ENCODE peak calls at places on chromosomes 5 and 9, in eight cellular contexts. One of them, this sample, is unnamed.

GRCh38 chr5:76766746-76767145 is 50.8 kb downstream of the F2R start:
- DNase-seq in AG09319: no peak
- DNase-seq in stromal cell of bone marrow: peak
- DNase-seq in NCI-H524: no peak
- DNase-seq in stimulated activated CD8-positive, alpha-beta memory T cell treated with anti-CD3 and anti-CD28 coated beads, Interleukin-12 subunit alpha, Interleukin-12 subunit beta, amount 100 ng/mL, for 4 hours: no peak
- DNase-seq in cardiac septum: no peak
- DNase-seq in AG20443: no peak
- DNase-seq in amygdala: no peak
- DNase-seq in this sample: no peak

GRCh38 chr5:31502506-31502905 is 29.4 kb downstream of the DROSHA start:
- DNase-seq in AG09319: no peak
- DNase-seq in stromal cell of bone marrow: no peak
- DNase-seq in NCI-H524: no peak
- DNase-seq in stimulated activated CD8-positive, alpha-beta memory T cell treated with anti-CD3 and anti-CD28 coated beads, Interleukin-12 subunit alpha, Interleukin-12 subunit beta, amount 100 ng/mL, for 4 hours: no peak
- DNase-seq in cardiac septum: no peak
- DNase-seq in AG20443: no peak
- DNase-seq in amygdala: no peak
- DNase-seq in this sample: no peak

GRCh38 chr9:85377751-85378289 is 363.9 kb downstream of the AGTPBP1 start:
- DNase-seq in AG09319: no peak
- DNase-seq in stromal cell of bone marrow: no peak
- DNase-seq in NCI-H524: peak
- DNase-seq in stimulated activated CD8-positive, alpha-beta memory T cell treated with anti-CD3 and anti-CD28 coated beads, Interleukin-12 subunit alpha, Interleukin-12 subunit beta, amount 100 ng/mL, for 4 hours: no peak
- DNase-seq in cardiac septum: no peak
- DNase-seq in AG20443: no peak
- DNase-seq in amygdala: no peak
- DNase-seq in this sample: no peak

GRCh38 chr5:132813599-132814440 is 718 bp downstream of the SOWAHA start:
- DNase-seq in AG09319: no peak
- DNase-seq in stromal cell of bone marrow: no peak
- DNase-seq in NCI-H524: peak
- DNase-seq in stimulated activated CD8-positive, alpha-beta memory T cell treated with anti-CD3 and anti-CD28 coated beads, Interleukin-12 subunit alpha, Interleukin-12 subunit beta, amount 100 ng/mL, for 4 hours: peak
- DNase-seq in cardiac septum: no peak
- DNase-seq in AG20443: peak
- DNase-seq in amygdala: no peak
- DNase-seq in this sample: no peak

GRCh38 chr5:98248949-98249348 is 524.5 kb upstream of the RGMB start:
- DNase-seq in AG09319: peak
- DNase-seq in stromal cell of bone marrow: peak
- DNase-seq in NCI-H524: no peak
- DNase-seq in stimulated activated CD8-positive, alpha-beta memory T cell treated with anti-CD3 and anti-CD28 coated beads, Interleukin-12 subunit alpha, Interleukin-12 subunit beta, amount 100 ng/mL, for 4 hours: no peak
- DNase-seq in cardiac septum: no peak
- DNase-seq in AG20443: peak
- DNase-seq in amygdala: no peak
- DNase-seq in this sample: peak

GRCh38 chr5:121525731-121526130 is 326.0 kb upstream of the FTMT start:
- DNase-seq in AG09319: no peak
- DNase-seq in stromal cell of bone marrow: no peak
- DNase-seq in NCI-H524: no peak
- DNase-seq in stimulated activated CD8-positive, alpha-beta memory T cell treated with anti-CD3 and anti-CD28 coated beads, Interleukin-12 subunit alpha, Interleukin-12 subunit beta, amount 100 ng/mL, for 4 hours: no peak
- DNase-seq in cardiac septum: no peak
- DNase-seq in AG20443: no peak
- DNase-seq in amygdala: no peak
- DNase-seq in this sample: no peak

GRCh38 chr5:13946111-13946510 is 1.6 kb upstream of the DNAH5 start:
- DNase-seq in AG09319: peak
- DNase-seq in stromal cell of bone marrow: peak
- DNase-seq in NCI-H524: no peak
- DNase-seq in stimulated activated CD8-positive, alpha-beta memory T cell treated with anti-CD3 and anti-CD28 coated beads, Interleukin-12 subunit alpha, Interleukin-12 subunit beta, amount 100 ng/mL, for 4 hours: no peak
- DNase-seq in cardiac septum: no peak
- DNase-seq in AG20443: no peak
- DNase-seq in amygdala: no peak
- DNase-seq in this sample: no peak

GRCh38 chr9:131282688-131283422 is 6.5 kb upstream of the FAM78A start:
- DNase-seq in AG09319: no peak
- DNase-seq in stromal cell of bone marrow: no peak
- DNase-seq in NCI-H524: peak
- DNase-seq in stimulated activated CD8-positive, alpha-beta memory T cell treated with anti-CD3 and anti-CD28 coated beads, Interleukin-12 subunit alpha, Interleukin-12 subunit beta, amount 100 ng/mL, for 4 hours: no peak
- DNase-seq in cardiac septum: no peak
- DNase-seq in AG20443: peak
- DNase-seq in amygdala: no peak
- DNase-seq in this sample: no peak

GRCh38 chr5:180109920-180110319 is 38.4 kb upstream of the RNF130 start:
- DNase-seq in AG09319: no peak
- DNase-seq in stromal cell of bone marrow: no peak
- DNase-seq in NCI-H524: no peak
- DNase-seq in stimulated activated CD8-positive, alpha-beta memory T cell treated with anti-CD3 and anti-CD28 coated beads, Interleukin-12 subunit alpha, Interleukin-12 subunit beta, amount 100 ng/mL, for 4 hours: no peak
- DNase-seq in cardiac septum: peak
- DNase-seq in AG20443: peak
- DNase-seq in amygdala: no peak
- DNase-seq in this sample: no peak

GRCh38 chr5:27450607-27451006 is 412.2 kb upstream of the CDH9 start:
- DNase-seq in AG09319: no peak
- DNase-seq in stromal cell of bone marrow: no peak
- DNase-seq in NCI-H524: no peak
- DNase-seq in stimulated activated CD8-positive, alpha-beta memory T cell treated with anti-CD3 and anti-CD28 coated beads, Interleukin-12 subunit alpha, Interleukin-12 subunit beta, amount 100 ng/mL, for 4 hours: no peak
- DNase-seq in cardiac septum: no peak
- DNase-seq in AG20443: no peak
- DNase-seq in amygdala: no peak
- DNase-seq in this sample: no peak

GRCh38 chr5:8060235-8061139 is 191.5 kb downstream of the MTRR start:
- DNase-seq in AG09319: no peak
- DNase-seq in stromal cell of bone marrow: no peak
- DNase-seq in NCI-H524: no peak
- DNase-seq in stimulated activated CD8-positive, alpha-beta memory T cell treated with anti-CD3 and anti-CD28 coated beads, Interleukin-12 subunit alpha, Interleukin-12 subunit beta, amount 100 ng/mL, for 4 hours: no peak
- DNase-seq in cardiac septum: no peak
- DNase-seq in AG20443: no peak
- DNase-seq in amygdala: no peak
- DNase-seq in this sample: no peak

GRCh38 chr9:37430841-37431597 is 8.5 kb downstream of the GRHPR start:
- DNase-seq in AG09319: no peak
- DNase-seq in stromal cell of bone marrow: no peak
- DNase-seq in NCI-H524: no peak
- DNase-seq in stimulated activated CD8-positive, alpha-beta memory T cell treated with anti-CD3 and anti-CD28 coated beads, Interleukin-12 subunit alpha, Interleukin-12 subunit beta, amount 100 ng/mL, for 4 hours: no peak
- DNase-seq in cardiac septum: no peak
- DNase-seq in AG20443: peak
- DNase-seq in amygdala: peak
- DNase-seq in this sample: no peak

GRCh38 chr5:140106101-140106500 is 7.8 kb upstream of the PURA start:
- DNase-seq in AG09319: no peak
- DNase-seq in stromal cell of bone marrow: no peak
- DNase-seq in NCI-H524: no peak
- DNase-seq in stimulated activated CD8-positive, alpha-beta memory T cell treated with anti-CD3 and anti-CD28 coated beads, Interleukin-12 subunit alpha, Interleukin-12 subunit beta, amount 100 ng/mL, for 4 hours: no peak
- DNase-seq in cardiac septum: no peak
- DNase-seq in AG20443: no peak
- DNase-seq in amygdala: no peak
- DNase-seq in this sample: no peak

GRCh38 chr9:133787749-133788015 is 49.5 kb upstream of the SARDH start:
- DNase-seq in AG09319: no peak
- DNase-seq in stromal cell of bone marrow: no peak
- DNase-seq in NCI-H524: no peak
- DNase-seq in stimulated activated CD8-positive, alpha-beta memory T cell treated with anti-CD3 and anti-CD28 coated beads, Interleukin-12 subunit alpha, Interleukin-12 subunit beta, amount 100 ng/mL, for 4 hours: no peak
- DNase-seq in cardiac septum: no peak
- DNase-seq in AG20443: peak
- DNase-seq in amygdala: no peak
- DNase-seq in this sample: no peak

GRCh38 chr9:87518702-87519335 is 21.2 kb downstream of the DAPK1 start:
- DNase-seq in AG09319: no peak
- DNase-seq in stromal cell of bone marrow: no peak
- DNase-seq in NCI-H524: no peak
- DNase-seq in stimulated activated CD8-positive, alpha-beta memory T cell treated with anti-CD3 and anti-CD28 coated beads, Interleukin-12 subunit alpha, Interleukin-12 subunit beta, amount 100 ng/mL, for 4 hours: no peak
- DNase-seq in cardiac septum: no peak
- DNase-seq in AG20443: peak
- DNase-seq in amygdala: no peak
- DNase-seq in this sample: no peak

GRCh38 chr5:173041881-173042481 is 14.2 kb upstream of the CREBRF start:
- DNase-seq in AG09319: no peak
- DNase-seq in stromal cell of bone marrow: no peak
- DNase-seq in NCI-H524: no peak
- DNase-seq in stimulated activated CD8-positive, alpha-beta memory T cell treated with anti-CD3 and anti-CD28 coated beads, Interleukin-12 subunit alpha, Interleukin-12 subunit beta, amount 100 ng/mL, for 4 hours: no peak
- DNase-seq in cardiac septum: no peak
- DNase-seq in AG20443: no peak
- DNase-seq in amygdala: no peak
- DNase-seq in this sample: no peak

GRCh38 chr5:62790348-62790747 is 211.7 kb downstream of the LRRC70 start:
- DNase-seq in AG09319: no peak
- DNase-seq in stromal cell of bone marrow: no peak
- DNase-seq in NCI-H524: peak
- DNase-seq in stimulated activated CD8-positive, alpha-beta memory T cell treated with anti-CD3 and anti-CD28 coated beads, Interleukin-12 subunit alpha, Interleukin-12 subunit beta, amount 100 ng/mL, for 4 hours: no peak
- DNase-seq in cardiac septum: no peak
- DNase-seq in AG20443: no peak
- DNase-seq in amygdala: no peak
- DNase-seq in this sample: no peak

GRCh38 chr9:8850916-8851315 is 1051.3 kb upstream of the DMAC1 start:
- DNase-seq in AG09319: no peak
- DNase-seq in stromal cell of bone marrow: no peak
- DNase-seq in NCI-H524: peak
- DNase-seq in stimulated activated CD8-positive, alpha-beta memory T cell treated with anti-CD3 and anti-CD28 coated beads, Interleukin-12 subunit alpha, Interleukin-12 subunit beta, amount 100 ng/mL, for 4 hours: no peak
- DNase-seq in cardiac septum: no peak
- DNase-seq in AG20443: no peak
- DNase-seq in amygdala: no peak
- DNase-seq in this sample: no peak

GRCh38 chr5:159262472-159262858 is 625 bp upstream of the UBLCP1 start:
- DNase-seq in AG09319: no peak
- DNase-seq in stromal cell of bone marrow: no peak
- DNase-seq in NCI-H524: peak
- DNase-seq in stimulated activated CD8-positive, alpha-beta memory T cell treated with anti-CD3 and anti-CD28 coated beads, Interleukin-12 subunit alpha, Interleukin-12 subunit beta, amount 100 ng/mL, for 4 hours: no peak
- DNase-seq in cardiac septum: no peak
- DNase-seq in AG20443: peak
- DNase-seq in amygdala: no peak
- DNase-seq in this sample: peak

GRCh38 chr9:124743686-124744348 is 27.3 kb downstream of the NR6A1 start:
- DNase-seq in AG09319: no peak
- DNase-seq in stromal cell of bone marrow: no peak
- DNase-seq in NCI-H524: no peak
- DNase-seq in stimulated activated CD8-positive, alpha-beta memory T cell treated with anti-CD3 and anti-CD28 coated beads, Interleukin-12 subunit alpha, Interleukin-12 subunit beta, amount 100 ng/mL, for 4 hours: no peak
- DNase-seq in cardiac septum: no peak
- DNase-seq in AG20443: no peak
- DNase-seq in amygdala: no peak
- DNase-seq in this sample: no peak

GRCh38 chr9:99569840-99570239 is 251.8 kb upstream of the NR4A3 start:
- DNase-seq in AG09319: no peak
- DNase-seq in stromal cell of bone marrow: no peak
- DNase-seq in NCI-H524: no peak
- DNase-seq in stimulated activated CD8-positive, alpha-beta memory T cell treated with anti-CD3 and anti-CD28 coated beads, Interleukin-12 subunit alpha, Interleukin-12 subunit beta, amount 100 ng/mL, for 4 hours: no peak
- DNase-seq in cardiac septum: no peak
- DNase-seq in AG20443: no peak
- DNase-seq in amygdala: no peak
- DNase-seq in this sample: no peak

GRCh38 chr5:74341221-74341620 is 299.3 kb downstream of the ENC1 start:
- DNase-seq in AG09319: no peak
- DNase-seq in stromal cell of bone marrow: no peak
- DNase-seq in NCI-H524: no peak
- DNase-seq in stimulated activated CD8-positive, alpha-beta memory T cell treated with anti-CD3 and anti-CD28 coated beads, Interleukin-12 subunit alpha, Interleukin-12 subunit beta, amount 100 ng/mL, for 4 hours: no peak
- DNase-seq in cardiac septum: no peak
- DNase-seq in AG20443: no peak
- DNase-seq in amygdala: no peak
- DNase-seq in this sample: no peak

GRCh38 chr5:172666251-172666650 is 25.2 kb downstream of the NEURL1B start:
- DNase-seq in AG09319: no peak
- DNase-seq in stromal cell of bone marrow: no peak
- DNase-seq in NCI-H524: no peak
- DNase-seq in stimulated activated CD8-positive, alpha-beta memory T cell treated with anti-CD3 and anti-CD28 coated beads, Interleukin-12 subunit alpha, Interleukin-12 subunit beta, amount 100 ng/mL, for 4 hours: no peak
- DNase-seq in cardiac septum: no peak
- DNase-seq in AG20443: no peak
- DNase-seq in amygdala: no peak
- DNase-seq in this sample: no peak

GRCh38 chr5:17021363-17021932 is 85.4 kb upstream of the MYO10 start:
- DNase-seq in AG09319: no peak
- DNase-seq in stromal cell of bone marrow: no peak
- DNase-seq in NCI-H524: no peak
- DNase-seq in stimulated activated CD8-positive, alpha-beta memory T cell treated with anti-CD3 and anti-CD28 coated beads, Interleukin-12 subunit alpha, Interleukin-12 subunit beta, amount 100 ng/mL, for 4 hours: no peak
- DNase-seq in cardiac septum: no peak
- DNase-seq in AG20443: no peak
- DNase-seq in amygdala: no peak
- DNase-seq in this sample: no peak

GRCh38 chr5:14532180-14532579 is 49.4 kb upstream of the OTULINL start:
- DNase-seq in AG09319: no peak
- DNase-seq in stromal cell of bone marrow: no peak
- DNase-seq in NCI-H524: no peak
- DNase-seq in stimulated activated CD8-positive, alpha-beta memory T cell treated with anti-CD3 and anti-CD28 coated beads, Interleukin-12 subunit alpha, Interleukin-12 subunit beta, amount 100 ng/mL, for 4 hours: no peak
- DNase-seq in cardiac septum: no peak
- DNase-seq in AG20443: no peak
- DNase-seq in amygdala: no peak
- DNase-seq in this sample: no peak

GRCh38 chr9:35960029-35960655 is 2.2 kb upstream of the OR2S2 start:
- DNase-seq in AG09319: no peak
- DNase-seq in stromal cell of bone marrow: peak
- DNase-seq in NCI-H524: no peak
- DNase-seq in stimulated activated CD8-positive, alpha-beta memory T cell treated with anti-CD3 and anti-CD28 coated beads, Interleukin-12 subunit alpha, Interleukin-12 subunit beta, amount 100 ng/mL, for 4 hours: no peak
- DNase-seq in cardiac septum: no peak
- DNase-seq in AG20443: peak
- DNase-seq in amygdala: no peak
- DNase-seq in this sample: no peak

GRCh38 chr9:124769451-124770358 is 1.4 kb downstream of the NR6A1 start:
- DNase-seq in AG09319: no peak
- DNase-seq in stromal cell of bone marrow: no peak
- DNase-seq in NCI-H524: peak
- DNase-seq in stimulated activated CD8-positive, alpha-beta memory T cell treated with anti-CD3 and anti-CD28 coated beads, Interleukin-12 subunit alpha, Interleukin-12 subunit beta, amount 100 ng/mL, for 4 hours: no peak
- DNase-seq in cardiac septum: no peak
- DNase-seq in AG20443: no peak
- DNase-seq in amygdala: no peak
- DNase-seq in this sample: no peak

GRCh38 chr5:147481376-147481775 is 28.5 kb downstream of the DPYSL3 start:
- DNase-seq in AG09319: no peak
- DNase-seq in stromal cell of bone marrow: peak
- DNase-seq in NCI-H524: peak
- DNase-seq in stimulated activated CD8-positive, alpha-beta memory T cell treated with anti-CD3 and anti-CD28 coated beads, Interleukin-12 subunit alpha, Interleukin-12 subunit beta, amount 100 ng/mL, for 4 hours: no peak
- DNase-seq in cardiac septum: no peak
- DNase-seq in AG20443: peak
- DNase-seq in amygdala: no peak
- DNase-seq in this sample: peak

GRCh38 chr5:107496466-107496865 is 174.3 kb downstream of the EFNA5 start:
- DNase-seq in AG09319: no peak
- DNase-seq in stromal cell of bone marrow: no peak
- DNase-seq in NCI-H524: no peak
- DNase-seq in stimulated activated CD8-positive, alpha-beta memory T cell treated with anti-CD3 and anti-CD28 coated beads, Interleukin-12 subunit alpha, Interleukin-12 subunit beta, amount 100 ng/mL, for 4 hours: no peak
- DNase-seq in cardiac septum: no peak
- DNase-seq in AG20443: no peak
- DNase-seq in amygdala: no peak
- DNase-seq in this sample: no peak

GRCh38 chr9:95506438-95506691 is 10.4 kb downstream of the PTCH1 start:
- DNase-seq in AG09319: no peak
- DNase-seq in stromal cell of bone marrow: no peak
- DNase-seq in NCI-H524: peak
- DNase-seq in stimulated activated CD8-positive, alpha-beta memory T cell treated with anti-CD3 and anti-CD28 coated beads, Interleukin-12 subunit alpha, Interleukin-12 subunit beta, amount 100 ng/mL, for 4 hours: no peak
- DNase-seq in cardiac septum: no peak
- DNase-seq in AG20443: peak
- DNase-seq in amygdala: no peak
- DNase-seq in this sample: peak

GRCh38 chr9:74132986-74133385 is 364.1 kb upstream of the RORB start:
- DNase-seq in AG09319: no peak
- DNase-seq in stromal cell of bone marrow: no peak
- DNase-seq in NCI-H524: peak
- DNase-seq in stimulated activated CD8-positive, alpha-beta memory T cell treated with anti-CD3 and anti-CD28 coated beads, Interleukin-12 subunit alpha, Interleukin-12 subunit beta, amount 100 ng/mL, for 4 hours: no peak
- DNase-seq in cardiac septum: no peak
- DNase-seq in AG20443: no peak
- DNase-seq in amygdala: no peak
- DNase-seq in this sample: no peak